ENCODE peak calls at places on chromosomes 3 and 15, in nine cellular contexts. I, G, F, N, Z, L, B, T and Y are unnamed samples.

GRCh38 chr15:36373549-36373948 is 205.9 kb upstream of the CDIN1 start:
- DNase-seq in Z (no peak), B (no peak), T (no peak), G (no peak), I (no peak), N (no peak), F (peak; percentile 3), L (no peak), Y (no peak)

GRCh38 chr3:32219537-32219936 is 18.9 kb upstream of the CMTM8 start:
- DNase-seq in G (no peak), L (no peak), N (no peak), I (no peak), B (no peak), Z (no peak), F (no peak), T (no peak), Y (no peak)

GRCh38 chr3:98460220-98460619 is 2.8 kb upstream of the OR5K1 start:
- DNase-seq in T (no peak), G (no peak), Z (no peak), B (no peak), I (no peak), N (no peak), L (no peak), F (no peak), Y (no peak)

GRCh38 chr15:100900136-100900894 is 18.8 kb upstream of the LRRK1 start:
- DNase-seq in Z (no peak), T (peak; percentile 22), F (no peak), G (no peak), N (no peak), B (no peak), L (peak; percentile 74), I (no peak), Y (no peak)

GRCh38 chr3:155747867-155748266 is 3.0 kb upstream of the PLCH1 start:
- DNase-seq in F (no peak), B (no peak), G (no peak), Z (no peak), N (no peak), I (no peak), L (no peak), T (no peak), Y (no peak)

GRCh38 chr3:40829876-40830275 is 305.1 kb downstream of the ZNF621 start:
- DNase-seq in N (no peak), B (no peak), G (no peak), T (no peak), F (no peak), I (no peak), Z (no peak), L (no peak), Y (no peak)

GRCh38 chr3:172687501-172687900 is 23.4 kb downstream of the NCEH1 start:
- DNase-seq in F (no peak), T (no peak), Z (no peak), L (no peak), B (no peak), I (no peak), N (no peak), G (no peak), Y (no peak)

GRCh38 chr3:122563717-122564025 is 429 bp downstream of the PARP9 start:
- DNase-seq in B (peak; percentile 23), L (peak; percentile 16), Z (no peak), F (no peak), G (no peak), I (no peak), T (no peak), N (no peak), Y (no peak)

GRCh38 chr15:63200464-63201242 is 11.2 kb downstream of the RAB8B start:
- DNase-seq in I (no peak), G (no peak), F (no peak), Z (no peak), N (no peak), T (no peak), B (no peak), L (no peak), Y (no peak)

GRCh38 chr3:34090876-34091275 is 292.4 kb downstream of the PDCD6IP start:
- DNase-seq in B (no peak), L (no peak), F (no peak), T (no peak), I (no peak), Z (no peak), N (no peak), G (no peak), Y (no peak)

GRCh38 chr3:192816274-192816853 is 89.0 kb upstream of the FGF12 start:
- DNase-seq in I (no peak), B (no peak), Z (no peak), N (no peak), F (peak; percentile 73), G (no peak), T (peak; percentile 17), L (peak; percentile 28), Y (no peak)

GRCh38 chr15:50940506-50940905 is 32.0 kb downstream of the AP4E1 start:
- DNase-seq in Z (no peak), N (no peak), G (no peak), T (no peak), B (no peak), F (peak; percentile 41), L (no peak), I (no peak), Y (no peak)

GRCh38 chr15:35986072-35986666 is 440.2 kb upstream of the DPH6 start:
- DNase-seq in B (peak; percentile 32), N (no peak), G (peak; percentile 71), T (no peak), F (peak; percentile 4), L (no peak), Z (no peak), I (peak; percentile 55), Y (no peak)

GRCh38 chr15:40291088-40291574 is 8.3 kb upstream of the ANKRD63 start:
- DNase-seq in Z (no peak), L (peak; percentile 67), T (peak; percentile 74), F (peak; percentile 49), I (peak; percentile 77), G (peak; percentile 73), N (no peak), B (no peak), Y (no peak)

GRCh38 chr15:99556010-99556409 is 9.8 kb upstream of the MEF2A start:
- DNase-seq in G (peak; percentile 77), B (no peak), N (no peak), L (no peak), I (no peak), Z (no peak), T (no peak), F (no peak), Y (no peak)

GRCh38 chr3:133494469-133494868 is 79.0 kb upstream of the CDV3 start:
- DNase-seq in N (peak; percentile 52), T (no peak), B (no peak), Z (no peak), G (no peak), F (peak; percentile 20), L (no peak), I (no peak), Y (no peak)

GRCh38 chr3:37703633-37704032 is 158.0 kb upstream of the CTDSPL start:
- DNase-seq in G (no peak), N (no peak), B (no peak), L (no peak), F (peak; percentile 18), I (no peak), Z (no peak), T (no peak), Y (no peak)

GRCh38 chr15:96341465-96342142 is 11.1 kb downstream of the NR2F2 start:
- DNase-seq in B (no peak), Z (no peak), N (peak; percentile 84), T (no peak), F (no peak), G (no peak), L (no peak), I (peak; percentile 68), Y (peak; percentile 17)
- H3K27me3 ChIP-seq in B (no peaks in the 10 kb centered on the region), Z (no peaks in the 10 kb centered on the region), N (no peaks in the 10 kb centered on the region), T (no peaks in the 10 kb centered on the region), F (no peaks in the 10 kb centered on the region), G (no peaks in the 10 kb centered on the region), L (no peaks in the 10 kb centered on the region), I (no peaks in the 10 kb centered on the region), Y (no peaks in the 10 kb centered on the region)

DNA sequence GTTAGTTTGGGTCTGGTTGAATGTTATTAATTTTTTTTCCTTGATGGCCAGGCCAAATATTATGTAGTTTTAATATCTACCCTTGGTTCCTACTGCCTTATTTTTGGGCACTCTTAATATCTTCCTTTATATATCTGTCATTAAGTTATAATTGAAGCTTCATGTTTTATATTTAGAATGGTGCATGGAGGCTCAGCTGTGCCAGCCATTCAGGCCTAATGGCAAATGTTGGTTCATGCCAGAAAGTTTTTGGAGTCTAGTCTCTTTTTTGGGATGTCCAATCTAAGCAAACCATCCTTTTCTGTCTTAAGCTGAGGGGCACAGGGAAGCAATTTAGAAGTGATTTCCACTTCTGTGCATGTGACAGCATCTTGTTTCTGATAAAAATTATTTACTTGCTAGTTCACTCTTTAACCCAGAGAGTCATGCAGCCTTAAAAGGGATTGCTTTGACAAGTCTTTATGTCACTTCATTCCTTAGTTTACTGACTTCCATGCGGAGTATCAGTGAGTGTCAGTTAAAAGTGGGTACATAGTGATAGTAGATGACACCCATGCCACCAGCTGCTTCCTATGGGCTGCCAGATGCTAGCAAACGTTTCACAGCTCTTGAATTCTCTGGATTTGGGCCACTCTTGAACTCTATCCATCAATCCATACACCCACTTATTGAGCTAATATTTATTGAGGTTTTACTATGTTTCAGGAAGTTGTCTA is 33.0 kb downstream of the MITF start:
- DNase-seq in Z (no peak), L (no peak), I (no peak), F (no peak), B (no peak), N (no peak), G (no peak), T (no peak), Y (no peak)
- H3K4me1 ChIP-seq in Z (no peaks in the 10 kb centered on the region), L (peaks cover 10% of the 10 kb centered on the region), I (no peaks in the 10 kb centered on the region), F (peaks cover 22% of the 10 kb centered on the region), B (peaks cover 10% of the 10 kb centered on the region), N (peaks cover 85% of the 10 kb centered on the region), G (no peaks in the 10 kb centered on the region), T (peaks cover 27% of the 10 kb centered on the region), Y (no peaks in the 10 kb centered on the region)

DNA sequence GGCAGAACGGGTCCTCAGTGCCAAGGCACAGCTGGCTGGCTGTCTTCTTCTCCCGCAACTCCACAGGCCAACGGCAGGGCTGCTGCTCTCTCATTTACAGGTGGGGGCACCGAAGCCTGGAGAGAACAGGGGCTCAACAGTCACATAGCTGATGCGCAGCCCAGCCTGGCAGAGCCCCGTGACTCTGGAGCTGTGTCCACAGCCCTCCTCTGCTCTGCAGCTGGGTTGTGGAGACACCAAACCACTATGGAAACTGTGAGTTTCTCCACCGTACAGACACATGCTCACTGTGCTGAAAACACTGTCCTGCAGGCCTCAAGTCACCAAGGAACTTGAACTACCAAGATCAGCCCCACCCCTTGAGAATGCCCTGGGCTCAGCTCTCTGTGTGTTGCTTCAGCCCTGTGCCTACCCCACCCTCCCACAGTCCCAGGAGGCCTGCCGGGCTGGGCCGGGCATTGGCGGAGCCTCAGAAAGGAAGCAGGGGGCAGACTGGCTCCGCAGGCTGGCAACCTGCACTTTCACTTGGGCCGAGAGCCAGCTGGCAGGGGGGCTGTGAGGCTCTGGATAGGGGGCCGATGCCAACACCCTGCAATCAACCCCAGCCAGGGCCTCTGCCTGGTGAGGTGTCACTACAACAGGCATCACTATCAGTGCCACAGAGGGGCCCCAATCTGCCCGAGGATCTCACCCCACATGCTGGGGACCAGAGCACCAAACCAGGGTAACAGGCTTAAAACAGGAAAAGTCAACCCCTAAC is 113.7 kb upstream of the RPL32 start:
- DNase-seq in T (no peak), G (peak; percentile 94), Z (no peak), F (no peak), L (peak; percentile 87), I (peak; percentile 94), B (peak; percentile 53), N (no peak), Y (peak; percentile 76)
- TF ChIP-seq POLR2A in T (no peak), G (no peak), Z (no peak), F (no peak), L (no peak), I (no peak), B (no peak), N (no peak), Y (no peak)

GRCh38 chr3:44099566-44100297 is 142.0 kb upstream of the TOPAZ1 start:
- DNase-seq in G (no peak), I (no peak), L (no peak), T (no peak), B (no peak), N (no peak), F (no peak), Z (no peak), Y (no peak)
- H3K27me3 ChIP-seq in G (no peaks in the 10 kb centered on the region), I (peaks cover 15% of the 10 kb centered on the region), L (no peaks in the 10 kb centered on the region), T (peaks cover 9% of the 10 kb centered on the region), B (no peaks in the 10 kb centered on the region), N (no peaks in the 10 kb centered on the region), F (peaks cover 3% of the 10 kb centered on the region), Z (no peaks in the 10 kb centered on the region), Y (no peaks in the 10 kb centered on the region)